ENCODE peak calls at places on chromosome 18, in nine cellular contexts. One of them, this sample, is unnamed.
A peak's percentile ranks its signal among the peaks of the same experiment; 100 is the strongest.

GRCh38 chr18:74795766-74796165 is 198.1 kb downstream of the ZNF407 start:
- DNase-seq in gastrocnemius medialis: no peak
- DNase-seq in A549: no peak
- DNase-seq in ovary: no peak
- DNase-seq in transverse colon: no peak
- DNase-seq in suprapubic skin: no peak
- DNase-seq in tibial nerve: no peak
- DNase-seq in K562: no peak
- DNase-seq in breast epithelium: no peak
- DNase-seq in this sample: no peak

GRCh38 chr18:35289293-35290069 is 548 bp downstream of the ZSCAN30 start:
- DNase-seq in ovary: peak; percentile 45
- DNase-seq in tibial nerve: no peak
- DNase-seq in suprapubic skin: no peak
- DNase-seq in transverse colon: peak; percentile 52
- DNase-seq in K562: peak; percentile 19
- DNase-seq in gastrocnemius medialis: no peak
- DNase-seq in breast epithelium: no peak
- DNase-seq in A549: no peak
- DNase-seq in this sample: no peak

GRCh38 chr18:14085770-14086458 is 46.3 kb downstream of the ZNF519 start:
- DNase-seq in tibial nerve: no peak
- DNase-seq in breast epithelium: no peak
- DNase-seq in suprapubic skin: no peak
- DNase-seq in K562: no peak
- DNase-seq in transverse colon: no peak
- DNase-seq in A549: no peak
- DNase-seq in ovary: no peak
- DNase-seq in gastrocnemius medialis: no peak
- DNase-seq in this sample: no peak

GRCh38 chr18:74282359-74283254 is 9.2 kb downstream of the CYB5A start:
- DNase-seq in ovary: no peak
- DNase-seq in tibial nerve: no peak
- DNase-seq in breast epithelium: no peak
- DNase-seq in K562: no peak
- DNase-seq in gastrocnemius medialis: no peak
- DNase-seq in transverse colon: no peak
- DNase-seq in A549: no peak
- DNase-seq in suprapubic skin: no peak
- DNase-seq in this sample: no peak

GRCh38 chr18:70324897-70325296 is 36.1 kb downstream of the SOCS6 start:
- DNase-seq in breast epithelium: no peak
- DNase-seq in suprapubic skin: no peak
- DNase-seq in gastrocnemius medialis: no peak
- DNase-seq in K562: no peak
- DNase-seq in ovary: no peak
- DNase-seq in A549: no peak
- DNase-seq in tibial nerve: no peak
- DNase-seq in transverse colon: no peak
- DNase-seq in this sample: no peak

GRCh38 chr18:68713131-68713530 is 1.8 kb downstream of the TMX3 start:
- DNase-seq in ovary: no peak
- DNase-seq in gastrocnemius medialis: no peak
- DNase-seq in tibial nerve: no peak
- DNase-seq in A549: no peak
- DNase-seq in suprapubic skin: no peak
- DNase-seq in transverse colon: no peak
- DNase-seq in breast epithelium: no peak
- DNase-seq in K562: no peak
- DNase-seq in this sample: no peak

GRCh38 chr18:59556265-59556664 is 141.0 kb downstream of the CCBE1 start:
- DNase-seq in K562: no peak
- DNase-seq in suprapubic skin: no peak
- DNase-seq in gastrocnemius medialis: no peak
- DNase-seq in ovary: no peak
- DNase-seq in breast epithelium: no peak
- DNase-seq in tibial nerve: no peak
- DNase-seq in transverse colon: no peak
- DNase-seq in A549: no peak
- DNase-seq in this sample: no peak

GRCh38 chr18:31983976-31984375 is 34.6 kb upstream of the RNF125 start:
- DNase-seq in transverse colon: no peak
- DNase-seq in breast epithelium: no peak
- DNase-seq in suprapubic skin: no peak
- DNase-seq in ovary: no peak
- DNase-seq in K562: no peak
- DNase-seq in A549: no peak
- DNase-seq in gastrocnemius medialis: no peak
- DNase-seq in tibial nerve: no peak
- DNase-seq in this sample: no peak

GRCh38 chr18:57748770-57749603 is 54.1 kb downstream of the ATP8B1 start:
- DNase-seq in transverse colon: no peak
- DNase-seq in gastrocnemius medialis: no peak
- DNase-seq in K562: no peak
- DNase-seq in tibial nerve: no peak
- DNase-seq in ovary: no peak
- DNase-seq in suprapubic skin: no peak
- DNase-seq in A549: peak; percentile 44
- DNase-seq in breast epithelium: no peak
- DNase-seq in this sample: no peak

GRCh38 chr18:52617931-52618330 is 277.9 kb downstream of the DCC start:
- DNase-seq in tibial nerve: no peak
- DNase-seq in gastrocnemius medialis: no peak
- DNase-seq in ovary: no peak
- DNase-seq in A549: no peak
- DNase-seq in transverse colon: no peak
- DNase-seq in suprapubic skin: no peak
- DNase-seq in K562: no peak
- DNase-seq in breast epithelium: no peak
- DNase-seq in this sample: no peak

GRCh38 chr18:53906681-53907080 is 317.8 kb downstream of the MBD2 start:
- DNase-seq in ovary: no peak
- DNase-seq in breast epithelium: no peak
- DNase-seq in K562: no peak
- DNase-seq in A549: no peak
- DNase-seq in tibial nerve: no peak
- DNase-seq in transverse colon: no peak
- DNase-seq in gastrocnemius medialis: no peak
- DNase-seq in suprapubic skin: no peak
- DNase-seq in this sample: no peak

GRCh38 chr18:67151366-67151765 is 365.2 kb downstream of the DSEL start:
- DNase-seq in tibial nerve: no peak
- DNase-seq in K562: no peak
- DNase-seq in transverse colon: no peak
- DNase-seq in suprapubic skin: no peak
- DNase-seq in breast epithelium: no peak
- DNase-seq in ovary: no peak
- DNase-seq in A549: no peak
- DNase-seq in gastrocnemius medialis: no peak
- DNase-seq in this sample: no peak

GRCh38 chr18:57497372-57498294 is 62.5 kb downstream of the ONECUT2 start:
- DNase-seq in ovary: no peak
- DNase-seq in transverse colon: no peak
- DNase-seq in suprapubic skin: no peak
- DNase-seq in breast epithelium: no peak
- DNase-seq in tibial nerve: no peak
- DNase-seq in K562: no peak
- DNase-seq in A549: no peak
- DNase-seq in gastrocnemius medialis: peak; percentile 54
- DNase-seq in this sample: no peak

GRCh38 chr18:21820035-21820810 is 79.6 kb downstream of the MIB1 start:
- DNase-seq in suprapubic skin: no peak
- DNase-seq in transverse colon: no peak
- DNase-seq in gastrocnemius medialis: no peak
- DNase-seq in A549: peak; percentile 31
- DNase-seq in tibial nerve: no peak
- DNase-seq in ovary: no peak
- DNase-seq in breast epithelium: no peak
- DNase-seq in K562: peak; percentile 25
- DNase-seq in this sample: no peak

GRCh38 chr18:58520964-58521363 is 107.9 kb downstream of the ALPK2 start:
- DNase-seq in suprapubic skin: peak; percentile 18
- DNase-seq in A549: no peak
- DNase-seq in breast epithelium: no peak
- DNase-seq in K562: peak; percentile 8
- DNase-seq in ovary: no peak
- DNase-seq in transverse colon: no peak
- DNase-seq in tibial nerve: no peak
- DNase-seq in gastrocnemius medialis: peak; percentile 28
- DNase-seq in this sample: no peak

DNA sequence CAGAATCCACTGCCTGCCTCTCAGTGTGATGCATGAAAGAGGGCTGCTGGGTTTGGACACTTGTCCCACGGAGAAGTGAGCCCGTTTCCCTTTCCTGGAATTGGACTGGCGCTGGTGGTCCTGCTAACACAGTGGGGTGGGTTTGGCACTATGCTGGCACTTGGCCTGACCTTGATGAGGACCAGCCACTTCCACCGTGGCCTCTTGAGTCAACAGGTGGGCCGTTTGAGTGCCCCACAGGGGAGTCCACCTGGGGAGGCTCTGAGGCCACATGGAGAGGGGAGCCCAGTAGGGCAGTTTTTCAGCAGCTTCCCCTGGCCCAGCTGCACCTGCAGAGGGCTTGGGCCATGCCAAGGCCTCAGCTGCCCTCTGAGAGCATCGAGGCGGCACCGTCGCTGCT is 56.5 kb downstream of the MBP start:
- DNase-seq in gastrocnemius medialis: no peak
- DNase-seq in A549: no peak
- DNase-seq in suprapubic skin: no peak
- DNase-seq in breast epithelium: no peak
- DNase-seq in ovary: no peak
- DNase-seq in tibial nerve: no peak
- DNase-seq in K562: no peak
- DNase-seq in transverse colon: no peak
- DNase-seq in this sample: no peak
- H3K4me1 ChIP-seq in gastrocnemius medialis: peaks cover 61% of the 10 kb centered on the region
- H3K4me1 ChIP-seq in A549: peaks cover 66% of the 10 kb centered on the region
- H3K4me1 ChIP-seq in suprapubic skin: peaks cover 17% of the 10 kb centered on the region
- H3K4me1 ChIP-seq in breast epithelium: no peaks in the 10 kb centered on the region
- H3K4me1 ChIP-seq in ovary: peaks cover 6% of the 10 kb centered on the region
- H3K4me1 ChIP-seq in tibial nerve: no peaks in the 10 kb centered on the region
- H3K4me1 ChIP-seq in K562: no peaks in the 10 kb centered on the region
- H3K4me1 ChIP-seq in transverse colon: no peaks in the 10 kb centered on the region
- H3K4me1 ChIP-seq in this sample: peaks cover 15% of the 10 kb centered on the region

DNA sequence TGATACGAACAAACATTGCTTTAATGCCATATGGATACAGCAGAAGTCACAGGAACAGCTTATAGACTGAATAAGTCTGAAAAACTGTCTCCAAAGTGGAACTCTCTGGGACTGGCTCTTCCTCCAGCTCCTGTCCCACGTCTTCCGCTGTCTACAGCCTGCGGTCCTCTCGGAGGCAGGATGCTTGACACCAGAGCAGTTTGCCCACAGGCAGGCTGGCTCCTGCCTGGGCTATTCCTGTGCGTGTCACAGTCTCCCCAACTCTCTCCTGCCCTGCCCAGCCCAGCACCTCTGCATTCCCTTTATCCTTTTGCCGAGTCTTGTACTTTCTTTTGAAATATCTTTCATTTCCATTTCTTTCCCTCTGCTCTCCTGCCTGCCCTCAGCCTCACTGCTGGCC is 234.1 kb downstream of the FHOD3 start:
- DNase-seq in gastrocnemius medialis: no peak
- DNase-seq in ovary: no peak
- DNase-seq in K562: no peak
- DNase-seq in breast epithelium: no peak
- DNase-seq in A549: no peak
- DNase-seq in suprapubic skin: no peak
- DNase-seq in transverse colon: no peak
- DNase-seq in tibial nerve: no peak
- DNase-seq in this sample: no peak
- H3K27ac ChIP-seq in gastrocnemius medialis: no peak overlapping the region
- H3K27ac ChIP-seq in ovary: no peak overlapping the region
- H3K27ac ChIP-seq in K562: no peak overlapping the region
- H3K27ac ChIP-seq in breast epithelium: peak overlapping the region; percentile 2
- H3K27ac ChIP-seq in A549: no peak overlapping the region
- H3K27ac ChIP-seq in suprapubic skin: peak overlapping the region; percentile 27
- H3K27ac ChIP-seq in transverse colon: no peak overlapping the region
- H3K27ac ChIP-seq in tibial nerve: no peak overlapping the region
- H3K27ac ChIP-seq in this sample: peak overlapping the region; percentile 48

DNA sequence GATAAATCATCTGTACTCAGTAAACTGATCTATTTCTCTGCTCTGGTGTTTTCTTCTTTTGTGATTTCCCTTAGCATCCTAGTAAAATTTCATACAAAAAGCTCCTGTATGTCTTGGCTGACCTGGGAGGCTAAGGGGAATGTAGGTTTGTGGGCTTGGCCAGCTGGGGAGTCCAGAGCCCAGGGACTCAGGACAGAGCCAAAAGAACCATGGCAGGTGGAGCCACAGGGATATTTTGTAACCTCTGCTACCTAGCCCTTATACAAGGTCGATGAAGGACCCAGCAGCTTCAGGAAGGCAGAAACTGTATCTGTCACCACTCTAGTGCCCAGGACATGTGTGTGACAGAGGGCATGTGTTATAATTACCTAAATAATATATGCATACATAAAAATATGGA is 22.7 kb upstream of the ZCCHC2 start:
- DNase-seq in tibial nerve: no peak
- DNase-seq in suprapubic skin: no peak
- DNase-seq in K562: no peak
- DNase-seq in breast epithelium: no peak
- DNase-seq in ovary: no peak
- DNase-seq in gastrocnemius medialis: no peak
- DNase-seq in transverse colon: no peak
- DNase-seq in A549: no peak
- DNase-seq in this sample: no peak
- TF ChIP-seq POLR2A in tibial nerve: no peak
- TF ChIP-seq POLR2A in suprapubic skin: no peak
- TF ChIP-seq POLR2A in K562: no peak
- TF ChIP-seq POLR2A in breast epithelium: no peak
- TF ChIP-seq POLR2A in ovary: no peak
- TF ChIP-seq POLR2A in gastrocnemius medialis: no peak
- TF ChIP-seq POLR2A in transverse colon: no peak
- TF ChIP-seq POLR2A in A549: no peak
- TF ChIP-seq POLR2A in this sample: no peak

DNA sequence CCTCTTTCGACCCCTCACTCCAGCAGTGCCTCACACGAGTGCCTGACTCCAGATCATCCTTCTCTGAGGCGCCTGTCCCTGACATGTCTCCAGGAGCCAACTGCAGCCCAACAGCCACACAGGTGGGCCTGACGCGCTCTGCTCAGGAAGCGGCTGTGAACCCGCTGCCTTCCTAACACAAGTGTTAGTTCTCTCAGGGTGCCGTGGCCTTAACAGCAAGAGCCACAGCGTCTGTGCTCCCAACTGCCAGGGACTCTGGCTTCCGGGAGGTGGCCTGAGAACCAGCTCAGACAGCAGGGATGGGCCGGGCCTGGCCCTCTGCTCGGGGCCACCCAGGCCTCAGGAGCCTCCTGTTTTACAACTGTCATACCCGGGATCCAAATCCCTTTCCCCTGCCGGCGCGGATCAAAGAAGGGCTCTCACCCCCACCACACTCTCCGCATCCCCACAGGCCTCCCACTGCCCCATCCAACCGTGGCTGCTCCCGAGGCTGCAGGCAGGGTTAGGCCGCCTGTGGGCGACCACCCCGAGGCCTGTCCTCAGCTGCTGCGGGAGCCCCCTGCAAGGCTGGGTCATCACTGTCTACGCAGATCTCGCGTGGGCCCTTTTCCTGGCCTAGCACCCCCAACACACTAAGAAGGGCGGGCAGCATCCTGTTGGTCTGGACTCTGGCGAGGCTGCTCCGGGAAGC is 114.2 kb upstream of the ZNF236 start:
- DNase-seq in breast epithelium: no peak
- DNase-seq in A549: no peak
- DNase-seq in transverse colon: no peak
- DNase-seq in K562: no peak
- DNase-seq in tibial nerve: no peak
- DNase-seq in ovary: peak; percentile 47
- DNase-seq in suprapubic skin: no peak
- DNase-seq in gastrocnemius medialis: no peak
- DNase-seq in this sample: no peak
- H3K4me1 ChIP-seq in breast epithelium: no peaks in the 10 kb centered on the region
- H3K4me1 ChIP-seq in A549: no peaks in the 10 kb centered on the region
- H3K4me1 ChIP-seq in transverse colon: no peaks in the 10 kb centered on the region
- H3K4me1 ChIP-seq in K562: no peaks in the 10 kb centered on the region
- H3K4me1 ChIP-seq in tibial nerve: no peaks in the 10 kb centered on the region
- H3K4me1 ChIP-seq in ovary: peaks cover 3% of the 10 kb centered on the region
- H3K4me1 ChIP-seq in suprapubic skin: peaks cover 4% of the 10 kb centered on the region
- H3K4me1 ChIP-seq in gastrocnemius medialis: no peaks in the 10 kb centered on the region
- H3K4me1 ChIP-seq in this sample: no peaks in the 10 kb centered on the region